ENCODE peak calls at places on chromosomes 6 and 20, in five cellular contexts. P is naive thymus-derived CD4-positive, alpha-beta T cell; V is IMR-90; M is GM10248; T is GM04504. W is an unnamed sample.

GRCh38 chr20:52965380-52965779 is 6.8 kb upstream of the TSHZ2 start:
- DNase-seq in P (no peak), V (no peak), M (no peak), T (no peak), W (no peak)

GRCh38 chr6:156866181-156866862 is 89.1 kb downstream of the ARID1B start:
- DNase-seq in P (no peak), V (peak; percentile 73), M (peak; percentile 36), T (no peak), W (no peak)

GRCh38 chr20:64161595-64162238 is 2.5 kb upstream of the MYT1 start:
- DNase-seq in P (no peak), V (peak; percentile 38), M (peak; percentile 69), T (peak; percentile 5), W (peak; percentile 22)

GRCh38 chr6:129748901-129749748 is 39.1 kb upstream of the ARHGAP18 start:
- DNase-seq in P (no peak), V (peak; percentile 77), M (no peak), T (peak; percentile 40), W (no peak)

GRCh38 chr6:101806241-101806640 is 412.7 kb downstream of the GRIK2 start:
- DNase-seq in P (no peak), V (peak; percentile 92), M (no peak), T (peak; percentile 39), W (no peak)

GRCh38 chr6:170424634-170425126 is 118.1 kb downstream of the FAM120B start:
- DNase-seq in P (no peak), V (no peak), M (no peak), T (no peak), W (no peak)

GRCh38 chr6:132264101-132264500 is 137.2 kb downstream of the MOXD1 start:
- DNase-seq in P (no peak), V (no peak), M (no peak), T (no peak), W (no peak)

GRCh38 chr20:5674176-5674660 is 76.0 kb upstream of the SHLD1 start:
- DNase-seq in P (no peak), V (peak; percentile 47), M (peak; percentile 48), T (no peak), W (no peak)

GRCh38 chr6:153976921-153977693 is 61.9 kb upstream of the OPRM1 start:
- DNase-seq in P (no peak), V (no peak), M (no peak), T (peak; percentile 3), W (no peak)

W was measured in CD4-positive, alpha-beta memory T cell.